ENCODE peak calls at places on chromosomes 1 and 21, in four cellular contexts. G is left ventricle myocardium inferior; M is CD8-positive, alpha-beta T cell; E is A549. I is an unnamed sample.
A peak's percentile ranks its signal among the peaks of the same experiment; 100 is the strongest.

GRCh38 chr1:20179369-20180172 is 6.3 kb upstream of the UBXN10 start:
- DNase-seq in G (no peak), M (no peak), E (no peak), I (no peak)

GRCh38 chr1:23385119-23385621 is 15.5 kb upstream of the ZNF436 start:
- DNase-seq in E (no peak), G (no peak), M (no peak), I (peak; percentile 14)

GRCh38 chr1:67816506-67816905 is 16.8 kb downstream of the GNG12 start:
- DNase-seq in E (no peak), G (no peak), M (no peak), I (no peak)

GRCh38 chr1:230868736-230869385 is 540 bp upstream of the C1orf198 start:
- DNase-seq in M (no peak), E (no peak), G (peak; percentile 57), I (peak; percentile 74)

GRCh38 chr1:9717193-9718005 is 65.9 kb downstream of the PIK3CD start:
- DNase-seq in M (peak; percentile 96), E (no peak), G (peak; percentile 41), I (peak; percentile 55)

GRCh38 chr21:43923391-43923790 is 58.4 kb downstream of the AGPAT3 start:
- DNase-seq in G (no peak), E (no peak), M (no peak), I (no peak)

GRCh38 chr1:243323481-243323880 is 67.6 kb downstream of the SDCCAG8 start:
- DNase-seq in E (no peak), M (no peak), G (no peak), I (no peak)

GRCh38 chr1:10283318-10283984 is 73.1 kb downstream of the KIF1B start:
- DNase-seq in E (no peak), G (no peak), M (no peak), I (no peak)

GRCh38 chr1:160346953-160347352 is 3.8 kb downstream of the NCSTN start:
- DNase-seq in M (no peak), E (no peak), G (no peak), I (peak; percentile 45)

GRCh38 chr1:58515794-58516401 is 30.6 kb downstream of the OMA1 start:
- DNase-seq in G (no peak), E (peak; percentile 14), M (peak; percentile 20), I (peak; percentile 48)

GRCh38 chr1:29538586-29538985 is 302.3 kb downstream of the PTPRU start:
- DNase-seq in E (no peak), M (no peak), G (no peak), I (no peak)

GRCh38 chr1:183757061-183757460 is 47.9 kb upstream of the RGL1 start:
- DNase-seq in E (no peak), G (no peak), M (no peak), I (no peak)

GRCh38 chr1:151944110-151944858 is 35.0 kb upstream of the THEM4 start:
- DNase-seq in E (no peak), G (no peak), M (no peak), I (peak; percentile 85)

GRCh38 chr1:5993553-5994510 is 1.6 kb upstream of the NPHP4 start:
- DNase-seq in M (peak; percentile 24), G (peak; percentile 12), E (no peak), I (no peak)

GRCh38 chr1:230303069-230303468 is 123.1 kb downstream of the PGBD5 start:
- DNase-seq in G (no peak), E (no peak), M (no peak), I (no peak)

GRCh38 chr1:24805534-24806301 is 60.5 kb downstream of the CLIC4 start:
- DNase-seq in G (no peak), M (no peak), E (no peak), I (peak; percentile 30)

GRCh38 chr1:19974822-19975416 is 4.5 kb downstream of the PLA2G2A start:
- DNase-seq in G (peak; percentile 49), E (peak; percentile 55), M (no peak), I (peak; percentile 76)

GRCh38 chr1:173048629-173049326 is 2.0 kb downstream of the TNFSF18 start:
- DNase-seq in M (no peak), E (no peak), G (no peak), I (no peak)

GRCh38 chr1:11761988-11762406 is at the start of gene C1orf167:
- DNase-seq in G (no peak), E (no peak), M (no peak), I (no peak)

GRCh38 chr1:78141522-78142231 is 95.9 kb downstream of the GIPC2 start:
- DNase-seq in G (no peak), E (no peak), M (no peak), I (no peak)

GRCh38 chr21:31394309-31394708 is 50.2 kb upstream of the TIAM1 start:
- DNase-seq in M (no peak), E (no peak), G (no peak), I (no peak)

GRCh38 chr1:211638246-211638645 is 37.2 kb downstream of the NEK2 start:
- DNase-seq in M (no peak), E (no peak), G (no peak), I (peak; percentile 9)

GRCh38 chr21:7951854-7952519 is 2569.4 kb upstream of the TPTE start:
- DNase-seq in M (no peak), G (no peak), E (no peak), I (no peak)

GRCh38 chr21:7947422-7947821 is 2574.0 kb upstream of the TPTE start:
- DNase-seq in M (no peak), G (no peak), E (no peak), I (no peak)

GRCh38 chr21:7957713-7958064 is 2563.7 kb upstream of the TPTE start:
- DNase-seq in M (no peak), E (no peak), G (no peak), I (no peak)

GRCh38 chr21:7953058-7953457 is 2568.3 kb upstream of the TPTE start:
- DNase-seq in M (no peak), E (no peak), G (no peak), I (no peak)

GRCh38 chr21:7952648-7953047 is 2568.7 kb upstream of the TPTE start:
- DNase-seq in M (no peak), E (no peak), G (no peak), I (no peak)
- H3K9me3 ChIP-seq in M (peaks cover 65% of the 10 kb centered on the region), E (peaks cover 34% of the 10 kb centered on the region), G (no peaks in the 10 kb centered on the region), I (no peaks in the 10 kb centered on the region)

GRCh38 chr1:2235300-2235998 is 7.3 kb downstream of the SKI start:
- DNase-seq in E (no peak), G (no peak), M (peak; percentile 20), I (no peak)
- H3K4me3 ChIP-seq in E (no peak overlapping the region), G (peak overlapping the region; percentile 78), M (no peak overlapping the region), I (no peak overlapping the region)

GRCh38 chr21:40047993-40048730 is 180.9 kb downstream of the PCP4 start:
- DNase-seq in G (no peak), E (no peak), M (no peak), I (peak; percentile 91)
- H3K9me3 ChIP-seq in G (no peaks in the 10 kb centered on the region), E (no peaks in the 10 kb centered on the region), M (no peaks in the 10 kb centered on the region), I (no peaks in the 10 kb centered on the region)

GRCh38 chr1:170661646-170662411 is 2.1 kb upstream of the PRRX1 start:
- DNase-seq in M (no peak), E (no peak), G (no peak), I (no peak)

GRCh38 chr1:170659404-170660035 is 4.4 kb upstream of the PRRX1 start:
- DNase-seq in G (no peak), E (no peak), M (no peak), I (no peak)

GRCh38 chr1:170660874-170661645 is 2.9 kb upstream of the PRRX1 start:
- DNase-seq in M (no peak), G (no peak), E (no peak), I (no peak)

GRCh38 chr1:170662561-170662971 is 1.4 kb upstream of the PRRX1 start:
- DNase-seq in E (no peak), G (no peak), M (no peak), I (no peak)

DNA sequence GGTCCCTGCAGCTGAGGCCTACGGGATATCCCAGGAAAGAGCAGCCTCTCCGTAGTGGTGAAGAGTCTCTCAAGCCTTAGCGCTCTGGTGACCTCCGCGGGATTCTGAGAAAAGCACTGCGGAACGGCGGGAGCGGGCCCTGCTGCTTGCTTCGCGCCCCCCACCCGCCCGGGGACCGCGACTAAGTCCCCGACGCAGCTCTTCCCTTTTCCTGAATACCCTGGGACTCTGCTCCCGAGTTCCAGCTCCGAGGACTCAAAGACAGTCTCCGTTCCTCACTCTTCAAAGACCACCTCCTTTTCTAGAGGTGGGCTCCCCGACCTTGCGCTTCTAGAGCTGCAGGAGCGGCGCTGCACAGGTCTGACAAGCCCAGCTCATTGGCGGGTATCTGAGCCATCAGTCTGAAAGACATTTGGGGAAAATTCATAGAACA is 3.6 kb upstream of the PRRX1 start:
- DNase-seq in G (no peak), E (no peak), M (no peak), I (no peak)
- H3K4me3 ChIP-seq in G (no peak overlapping the region), E (no peak overlapping the region), M (no peak overlapping the region), I (no peak overlapping the region)

DNA sequence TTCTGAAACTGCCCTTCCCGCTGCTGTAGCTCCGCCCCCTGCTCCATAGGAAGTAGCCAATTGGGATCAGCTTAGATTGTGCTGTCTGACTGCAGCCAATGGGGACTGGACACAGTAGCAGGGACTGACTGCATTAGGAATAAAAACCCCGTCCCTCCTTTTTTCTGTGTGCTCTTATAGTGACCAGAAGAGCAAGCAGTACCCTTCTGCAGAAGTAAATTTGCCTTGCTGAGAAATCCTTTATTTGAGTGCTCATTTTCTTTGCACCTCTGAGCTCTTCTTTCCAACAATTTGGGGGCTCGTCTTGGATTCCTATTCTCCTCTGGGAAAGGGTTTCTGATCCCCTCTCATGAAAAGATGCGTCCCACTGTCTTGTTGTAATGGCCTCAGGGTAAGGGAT is 16.2 kb downstream of the OR2L13 start:
- DNase-seq in M (no peak), E (no peak), G (no peak), I (no peak)
- H3K9me3 ChIP-seq in M (no peaks in the 10 kb centered on the region), E (peaks cover 6% of the 10 kb centered on the region), G (peaks cover 74% of the 10 kb centered on the region), I (peaks cover 4% of the 10 kb centered on the region)

DNA sequence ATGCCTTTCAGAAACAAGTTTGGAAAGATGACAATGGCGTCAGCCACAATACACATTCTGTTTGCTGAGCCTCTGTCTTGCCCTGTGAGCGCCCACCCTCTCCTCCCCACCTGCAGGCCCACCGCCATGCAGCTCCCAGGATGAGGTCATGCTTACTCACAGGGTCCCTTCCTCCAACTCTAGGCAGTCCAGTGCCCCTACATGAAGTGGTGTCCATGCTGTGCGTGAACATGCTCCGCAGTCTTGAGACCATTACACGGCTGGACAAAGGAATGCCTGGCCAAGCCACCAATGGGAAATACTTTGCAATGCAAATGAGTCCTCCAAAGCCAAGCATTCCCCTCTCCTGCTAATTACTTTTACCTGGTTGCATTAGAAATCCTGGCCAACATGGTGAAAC is 92.2 kb downstream of the CD58 start:
- DNase-seq in G (no peak), E (no peak), M (no peak), I (no peak)
- H3K4me3 ChIP-seq in G (no peak overlapping the region), E (no peak overlapping the region), M (no peak overlapping the region), I (no peak overlapping the region)